ENCODE peak calls at places on chromosomes 13 and 19, in four cellular contexts. B is nephron progenitor cell, O is GM12865, L is heart right ventricle. D is an unnamed sample.

GRCh38 chr19:41218615-41219507 is at the start of gene AXL:
- DNase-seq in L (peak), B (peak), O (no peak), D (no peak)

GRCh38 chr13:19782049-19782726 is 557 bp downstream of the PSPC1 start:
- DNase-seq in L (peak), B (peak), O (peak), D (peak)

GRCh38 chr13:111139874-111140561 is 24.9 kb downstream of the ARHGEF7 start:
- DNase-seq in O (no peak), B (no peak), L (no peak), D (no peak)

GRCh38 chr13:41554626-41555386 is 97.5 kb downstream of the RGCC start:
- DNase-seq in L (no peak), B (no peak), O (peak), D (peak)

GRCh38 chr13:75704942-75705320 is 68.8 kb downstream of the LMO7 start:
- DNase-seq in L (no peak), O (no peak), B (no peak), D (no peak)

GRCh38 chr13:31824705-31825512 is 85.6 kb downstream of the RXFP2 start:
- DNase-seq in O (peak), B (no peak), L (no peak), D (peak)

GRCh38 chr19:33734913-33735312 is 61.8 kb upstream of the KCTD15 start:
- DNase-seq in O (no peak), L (no peak), B (no peak), D (no peak)

GRCh38 chr13:51225034-51225433 is 2.8 kb downstream of the FAM124A start:
- DNase-seq in L (no peak), B (no peak), O (no peak), D (no peak)

GRCh38 chr13:24629320-24629719 is 50.9 kb upstream of the ATP12A start:
- DNase-seq in L (no peak), O (no peak), B (no peak), D (no peak)

GRCh38 chr13:44293908-44294735 is 79.5 kb upstream of the SERP2 start:
- DNase-seq in B (no peak), L (no peak), O (no peak), D (no peak)

GRCh38 chr13:49214917-49215376 is 5.2 kb upstream of the MLNR start:
- DNase-seq in O (peak), L (peak), B (no peak), D (peak)

GRCh38 chr19:49741210-49741844 is 21.8 kb downstream of the TSKS start:
- DNase-seq in O (no peak), B (no peak), L (no peak), D (no peak)

GRCh38 chr13:20960663-20961309 is 58.2 kb upstream of the XPO4 start:
- DNase-seq in L (no peak), O (no peak), B (no peak), D (no peak)

GRCh38 chr13:110680852-110681251 is 25.1 kb downstream of the CARS2 start:
- DNase-seq in O (peak), B (peak), L (no peak), D (peak)

GRCh38 chr19:44602071-44602470 is 11.3 kb upstream of the IGSF23 start:
- DNase-seq in L (no peak), O (no peak), B (no peak), D (no peak)

GRCh38 chr13:94660695-94661324 is 51.5 kb downstream of the SOX21 start:
- DNase-seq in B (no peak), L (no peak), O (peak), D (peak)

GRCh38 chr19:19821366-19822147 is at the start of gene ZNF506:
- DNase-seq in B (peak), L (peak), O (peak), D (peak)

GRCh38 chr19:40663712-40664692 is 26.4 kb downstream of the NUMBL start:
- DNase-seq in O (peak), L (no peak), B (no peak), D (no peak)

GRCh38 chr13:42626461-42626860 is 52.5 kb downstream of the TNFSF11 start:
- DNase-seq in L (no peak), O (no peak), B (no peak), D (no peak)

GRCh38 chr19:33905937-33906577 is 109.4 kb downstream of the KCTD15 start:
- DNase-seq in L (peak), B (peak), O (peak), D (no peak)

GRCh38 chr13:82088781-82089180 is 1747.9 kb upstream of the SPRY2 start:
- DNase-seq in B (no peak), L (no peak), O (no peak), D (no peak)

GRCh38 chr19:4676955-4677731 is 7.0 kb upstream of the MYDGF start:
- DNase-seq in L (no peak), B (peak), O (peak), D (peak)

GRCh38 chr19:35099155-35099896 is 16.3 kb upstream of the FXYD3 start:
- DNase-seq in B (no peak), O (no peak), L (no peak), D (no peak)

GRCh38 chr13:75762066-75762937 is 126.2 kb downstream of the LMO7 start:
- DNase-seq in O (peak), B (no peak), L (no peak), D (no peak)

GRCh38 chr13:46172531-46172991 is 9.4 kb downstream of the LCP1 start:
- DNase-seq in O (peak), L (no peak), B (no peak), D (peak)

GRCh38 chr13:77565635-77566034 is 30.1 kb downstream of the SCEL start:
- DNase-seq in O (peak), B (no peak), L (no peak), D (peak)

GRCh38 chr13:78610381-78610883 is 7.1 kb upstream of the POU4F1 start:
- DNase-seq in O (no peak), L (no peak), B (no peak), D (no peak)

GRCh38 chr19:12353375-12353774 is 12.1 kb downstream of the ZNF442 start:
- DNase-seq in L (no peak), O (no peak), B (no peak), D (no peak)

GRCh38 chr13:41505209-41505835 is 48.0 kb downstream of the RGCC start:
- DNase-seq in B (no peak), L (no peak), O (no peak), D (no peak)

GRCh38 chr19:56266060-56266459 is 6.5 kb upstream of the EDDM13 start:
- DNase-seq in B (no peak), L (no peak), O (no peak), D (no peak)

GRCh38 chr19:38769635-38770211 is 3.6 kb downstream of the LGALS7 start:
- DNase-seq in L (peak), B (peak), O (peak), D (peak)
- TF ChIP-seq CTCF in L (peak), B (peak), O (peak), D (peak)

GRCh38 chr19:15250635-15250993 is 18.4 kb upstream of the EPHX3 start:
- DNase-seq in B (no peak), O (no peak), L (no peak), D (no peak)

GRCh38 chr19:15253076-15253475 is 20.8 kb upstream of the EPHX3 start:
- DNase-seq in L (no peak), B (no peak), O (no peak), D (no peak)

GRCh38 chr19:15252398-15253018 is 20.3 kb upstream of the EPHX3 start:
- DNase-seq in B (peak), L (no peak), O (no peak), D (no peak)

GRCh38 chr19:15251010-15251748 is 18.9 kb upstream of the EPHX3 start:
- DNase-seq in L (peak), O (no peak), B (no peak), D (no peak)

GRCh38 chr19:15251749-15252397 is 19.6 kb upstream of the EPHX3 start:
- DNase-seq in O (no peak), B (peak), L (peak), D (no peak)
- TF ChIP-seq CTCF in O (no peak), B (peak), L (peak), D (no peak)

GRCh38 chr13:112928958-112929777 is 39.8 kb upstream of the MCF2L start:
- DNase-seq in O (no peak), B (no peak), L (no peak), D (no peak)

GRCh38 chr13:112930192-112930591 is 38.8 kb upstream of the MCF2L start:
- DNase-seq in O (no peak), B (no peak), L (no peak), D (no peak)

GRCh38 chr13:112932971-112933370 is 36.0 kb upstream of the MCF2L start:
- DNase-seq in L (no peak), O (no peak), B (no peak), D (no peak)

GRCh38 chr13:112929778-112930055 is 39.3 kb upstream of the MCF2L start:
- DNase-seq in O (no peak), L (no peak), B (no peak), D (no peak)

DNA sequence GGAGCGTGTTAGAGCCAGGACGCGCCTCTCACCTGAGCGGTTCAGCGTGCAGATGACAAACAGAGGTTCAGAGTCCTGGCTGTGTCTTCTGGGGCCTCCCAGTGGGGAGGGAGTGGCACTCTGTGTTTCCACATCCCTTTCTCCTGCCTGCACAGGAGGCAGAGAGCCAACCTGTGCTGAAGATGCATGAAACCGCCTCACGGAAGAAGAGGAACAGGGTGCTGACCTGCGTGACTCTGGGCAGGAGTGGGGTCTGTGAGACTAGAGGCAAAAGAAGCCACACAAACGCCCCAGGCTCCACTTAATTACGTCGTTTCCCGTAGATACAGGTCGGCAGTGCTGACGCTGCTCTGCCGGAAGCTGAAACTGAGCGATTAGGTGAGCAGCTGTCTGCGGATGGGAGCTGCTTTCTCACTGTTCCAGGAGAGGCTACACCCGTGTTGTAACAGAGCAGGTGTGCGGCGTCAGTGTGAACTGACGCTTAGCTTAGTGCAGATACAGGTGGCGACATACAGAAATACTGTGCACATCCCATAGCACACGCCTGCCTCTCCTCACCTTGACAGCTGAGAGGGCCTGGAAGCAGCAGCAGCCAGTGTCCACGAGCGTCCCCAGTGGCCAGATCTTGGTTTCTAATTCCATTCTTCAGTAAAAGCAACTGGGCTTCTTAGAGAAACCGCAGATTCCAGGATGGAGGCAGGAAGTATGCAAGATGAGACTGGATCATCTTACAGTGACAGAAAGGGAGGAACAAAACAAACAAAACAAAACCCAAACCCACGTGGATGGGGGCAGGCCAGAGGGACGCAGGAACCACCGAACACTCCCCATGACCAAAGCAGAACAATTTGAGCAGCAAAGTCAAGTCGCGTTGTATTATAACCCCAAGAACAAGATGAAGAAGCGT is 37.7 kb upstream of the MCF2L start:
- DNase-seq in B (peak), O (no peak), L (no peak), D (no peak)
- TF ChIP-seq CTCF in B (peak), O (peak), L (peak), D (peak)

GRCh38 chr19:53132231-53132991 is at the start of gene ZNF415:
- DNase-seq in O (no peak), L (peak), B (peak), D (no peak)
- TF ChIP-seq CTCF in O (no peak), L (no peak), B (no peak), D (no peak)

GRCh38 chr19:17997969-17998826 is 9.8 kb upstream of the ARRDC2 start:
- DNase-seq in L (no peak), O (no peak), B (peak), D (peak)
- TF ChIP-seq CTCF in L (no peak), O (peak), B (peak), D (peak)

GRCh38 chr19:23762548-23762883 is 3.8 kb upstream of the ZNF681 start:
- DNase-seq in B (no peak), L (no peak), O (no peak), D (no peak)

GRCh38 chr19:23762884-23763711 is 4.4 kb upstream of the ZNF681 start:
- DNase-seq in O (peak), B (peak), L (peak), D (peak)

DNA sequence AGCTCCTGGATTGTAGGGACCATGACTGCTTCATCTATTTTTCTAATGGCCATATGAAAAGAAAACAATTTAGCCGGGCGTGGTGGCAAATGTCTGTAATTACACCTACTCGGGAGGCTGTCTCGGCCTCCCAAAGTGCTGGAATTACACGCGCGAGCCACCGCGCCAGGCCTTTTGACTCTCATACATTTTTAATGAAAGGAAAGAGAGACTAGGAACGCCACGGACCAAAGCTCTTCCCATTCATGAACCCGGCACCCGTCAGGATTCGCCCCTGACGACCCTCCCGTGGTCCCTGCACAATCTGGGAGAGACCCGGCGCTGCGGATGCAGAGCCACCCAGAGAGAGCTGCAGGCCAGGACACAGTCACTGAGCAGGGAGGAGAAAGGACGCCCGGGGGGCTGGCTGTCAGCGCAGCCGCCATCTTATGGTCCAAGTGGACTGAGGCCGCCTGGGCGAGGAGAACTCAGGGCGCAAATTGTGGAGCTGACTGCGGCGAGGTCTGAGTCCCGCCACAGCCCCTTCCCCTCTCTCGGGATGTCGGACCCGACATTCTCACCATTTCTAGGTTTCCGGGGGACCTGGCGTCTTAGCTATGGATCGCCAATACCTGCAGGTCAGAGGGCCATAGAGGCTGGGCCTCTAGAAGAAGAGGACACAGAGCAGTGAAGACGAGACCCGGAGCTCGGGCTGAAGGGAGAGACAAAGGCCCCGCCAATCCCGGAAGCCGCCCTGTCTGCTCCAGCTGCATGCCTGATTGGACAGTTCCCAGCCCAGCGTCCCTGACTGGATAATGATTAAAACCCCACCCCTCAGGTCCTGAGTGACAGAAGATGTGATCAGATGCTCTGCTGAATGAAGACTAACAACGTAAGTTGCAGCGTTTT is at the start of gene ZNF681:
- DNase-seq in B (peak), O (peak), L (peak), D (peak)
- TF ChIP-seq CTCF in B (peak), O (no peak), L (peak), D (peak)

DNA sequence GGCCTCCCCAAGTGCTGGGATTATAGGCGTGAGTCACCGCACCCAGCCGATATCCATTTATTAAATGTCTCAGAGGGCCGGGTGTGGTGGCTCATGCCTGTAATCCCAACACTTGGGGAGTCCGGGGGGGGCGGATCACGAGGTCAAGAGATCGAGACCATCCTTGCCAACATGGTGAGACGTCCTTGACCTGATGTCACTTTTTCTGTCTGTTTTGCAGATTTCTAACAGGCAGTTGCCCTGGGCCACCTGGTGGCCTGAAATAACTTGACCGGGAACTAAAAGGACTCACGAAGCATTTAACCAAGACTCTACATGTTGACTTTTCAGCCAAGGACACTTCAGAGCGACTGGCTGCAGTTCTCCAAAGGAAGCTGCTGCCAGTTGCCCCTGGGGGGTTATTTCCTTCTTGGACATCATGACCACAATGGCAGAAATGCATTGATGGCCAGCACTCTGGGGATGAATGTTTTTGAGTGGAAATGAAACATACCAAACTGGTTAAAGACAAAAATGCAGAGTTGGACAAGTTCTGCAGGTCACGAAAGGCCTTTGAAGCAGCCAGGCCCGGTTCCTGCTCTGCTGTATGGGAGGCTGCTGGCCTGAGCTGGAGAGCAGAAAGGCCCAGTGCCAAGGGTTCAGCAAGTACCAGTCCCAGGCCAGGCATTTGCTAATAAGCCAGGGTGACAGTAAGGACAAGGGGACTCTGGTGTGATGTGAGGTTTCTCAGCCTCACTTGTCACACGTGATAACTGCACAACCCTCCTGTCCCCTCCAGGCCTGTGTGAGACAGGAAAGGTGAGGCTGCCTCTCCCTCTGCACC is 8.3 kb downstream of the ZNF837 start:
- DNase-seq in B (no peak), L (no peak), O (no peak), D (peak)
- TF ChIP-seq CTCF in B (peak), L (no peak), O (no peak), D (peak)

GRCh38 chr19:46371371-46371901 is 24.5 kb downstream of the PPP5C start:
- DNase-seq in O (no peak), B (no peak), L (no peak), D (no peak)
- TF ChIP-seq CTCF in O (no peak), B (no peak), L (no peak), D (peak)

DNA sequence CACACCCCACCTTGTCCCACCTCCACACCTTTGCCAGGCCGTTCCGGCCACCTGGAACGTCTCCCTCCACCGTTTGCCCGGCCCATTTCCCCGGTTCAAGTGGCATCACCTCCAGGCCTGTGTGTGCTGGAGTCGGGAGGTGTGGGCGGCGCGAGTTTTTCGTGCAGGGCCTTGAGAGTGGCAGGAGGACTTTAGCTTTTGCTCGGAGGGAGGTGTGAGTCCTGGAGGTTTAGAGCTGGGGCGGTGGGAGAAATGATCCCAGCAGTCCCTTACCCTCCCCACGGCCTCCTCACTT is 4.3 kb upstream of the PALM start:
- DNase-seq in L (no peak), B (no peak), O (no peak), D (no peak)
- TF ChIP-seq CTCF in L (no peak), B (no peak), O (no peak), D (no peak)

DNA sequence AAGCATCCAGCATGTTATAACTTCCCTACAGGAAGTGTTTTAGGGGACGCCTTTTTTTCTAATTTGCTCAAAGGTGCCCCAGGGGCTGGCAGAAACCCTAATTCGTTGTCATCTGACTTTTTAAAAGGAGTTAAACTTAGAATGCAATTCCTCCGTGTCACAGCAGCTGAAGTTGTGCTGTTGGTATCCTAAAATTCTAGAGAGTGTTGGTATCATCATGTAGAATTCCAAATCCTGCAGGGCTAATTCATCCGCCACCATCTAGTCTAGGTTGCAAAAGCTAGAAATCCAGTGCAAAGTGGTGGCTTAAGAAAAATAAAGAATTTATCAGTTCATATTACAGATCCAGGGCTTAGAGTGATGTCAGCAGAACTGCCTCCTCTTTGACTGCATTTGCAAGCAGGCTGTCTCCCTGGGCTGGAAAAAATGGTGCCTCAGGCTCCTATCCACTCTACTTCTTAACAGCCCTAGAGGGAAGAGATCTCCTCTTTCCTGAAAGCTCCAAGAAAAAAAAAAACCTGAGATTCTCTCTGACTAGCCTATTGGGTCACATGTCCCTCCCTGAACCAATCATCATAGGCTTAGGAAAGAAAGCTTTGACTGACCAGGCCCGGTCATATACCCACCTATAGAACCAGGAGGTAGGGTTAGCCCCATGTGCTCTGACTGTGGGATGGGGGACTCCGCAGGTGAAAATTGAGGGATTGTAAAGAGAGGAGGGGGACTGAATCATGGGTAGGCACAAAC is 73.0 kb downstream of the MAP4K1 start:
- DNase-seq in L (no peak), O (no peak), B (no peak), D (peak)
- TF ChIP-seq CTCF in L (peak), O (no peak), B (no peak), D (peak)